ENCODE peak calls at places on chromosomes 2 and 18, in seven cellular contexts. M is Panc1, K is hepatocyte, Y is right cardiac atrium, O is A549, F is GM23248, V is PC-9. B is an unnamed sample.

GRCh38 chr2:237886702-237887481 is 27.5 kb downstream of the RAMP1 start:
- DNase-seq in M (no peak), K (peak; percentile 54), Y (peak; percentile 74), O (no peak), F (no peak), V (no peak), B (no peak)

GRCh38 chr2:64595397-64596160 is 58.1 kb downstream of the SERTAD2 start:
- DNase-seq in M (peak; percentile 27), K (peak; percentile 53), Y (no peak), O (peak; percentile 38), F (peak; percentile 47), V (no peak), B (no peak)

GRCh38 chr2:173062806-173063205 is 12.8 kb upstream of the MAP3K20 start:
- DNase-seq in M (no peak), K (no peak), Y (no peak), O (no peak), F (no peak), V (no peak), B (peak; percentile 61)

GRCh38 chr2:27130396-27130795 is 4.0 kb downstream of the PREB start:
- DNase-seq in M (no peak), K (no peak), Y (no peak), O (no peak), F (no peak), V (no peak), B (no peak)

GRCh38 chr18:26971327-26971918 is 105.9 kb upstream of the AQP4 start:
- DNase-seq in M (no peak), K (no peak), Y (no peak), O (no peak), F (no peak), V (no peak), B (peak; percentile 10)

GRCh38 chr2:224171226-224171625 is 132.1 kb upstream of the SERPINE2 start:
- DNase-seq in M (no peak), K (no peak), Y (no peak), O (no peak), F (no peak), V (no peak), B (no peak)

GRCh38 chr2:17877811-17878221 is 651 bp upstream of the KCNS3 start:
- DNase-seq in M (no peak), K (peak; percentile 32), Y (no peak), O (no peak), F (peak; percentile 45), V (no peak), B (no peak)

GRCh38 chr2:232898592-232899541 is 28.8 kb downstream of the SNORC start:
- DNase-seq in M (no peak), K (peak; percentile 48), Y (no peak), O (peak; percentile 37), F (peak; percentile 53), V (no peak), B (no peak)

GRCh38 chr18:22320736-22321135 is 97.0 kb downstream of the CTAGE1 start:
- DNase-seq in M (no peak), K (no peak), Y (no peak), O (no peak), F (no peak), V (no peak), B (no peak)

GRCh38 chr2:176935543-176936102 is 277.0 kb upstream of the HNRNPA3 start:
- DNase-seq in M (no peak), K (no peak), Y (no peak), O (no peak), F (no peak), V (no peak), B (no peak)

GRCh38 chr2:191441761-191442160 is 196.6 kb downstream of the MYO1B start:
- DNase-seq in M (no peak), K (peak; percentile 12), Y (peak; percentile 74), O (no peak), F (peak; percentile 90), V (no peak), B (no peak)

GRCh38 chr2:60302377-60303126 is 250.9 kb downstream of the BCL11A start:
- DNase-seq in M (no peak), K (no peak), Y (no peak), O (no peak), F (no peak), V (no peak), B (no peak)

GRCh38 chr2:160891353-160891740 is 268.9 kb upstream of the TANK start:
- DNase-seq in M (no peak), K (peak; percentile 7), Y (no peak), O (no peak), F (no peak), V (no peak), B (no peak)

GRCh38 chr2:46032996-46033395 is 264.2 kb upstream of the EPAS1 start:
- DNase-seq in M (no peak), K (no peak), Y (no peak), O (peak; percentile 88), F (no peak), V (no peak), B (peak; percentile 88)

GRCh38 chr2:46039543-46040303 is 257.5 kb upstream of the EPAS1 start:
- DNase-seq in M (no peak), K (no peak), Y (no peak), O (no peak), F (no peak), V (no peak), B (no peak)

GRCh38 chr2:46034535-46034934 is 262.7 kb upstream of the EPAS1 start:
- DNase-seq in M (no peak), K (no peak), Y (peak; percentile 84), O (no peak), F (no peak), V (no peak), B (no peak)

GRCh38 chr2:46040563-46041155 is 256.5 kb upstream of the EPAS1 start:
- DNase-seq in M (no peak), K (no peak), Y (no peak), O (no peak), F (no peak), V (no peak), B (no peak)

DNA sequence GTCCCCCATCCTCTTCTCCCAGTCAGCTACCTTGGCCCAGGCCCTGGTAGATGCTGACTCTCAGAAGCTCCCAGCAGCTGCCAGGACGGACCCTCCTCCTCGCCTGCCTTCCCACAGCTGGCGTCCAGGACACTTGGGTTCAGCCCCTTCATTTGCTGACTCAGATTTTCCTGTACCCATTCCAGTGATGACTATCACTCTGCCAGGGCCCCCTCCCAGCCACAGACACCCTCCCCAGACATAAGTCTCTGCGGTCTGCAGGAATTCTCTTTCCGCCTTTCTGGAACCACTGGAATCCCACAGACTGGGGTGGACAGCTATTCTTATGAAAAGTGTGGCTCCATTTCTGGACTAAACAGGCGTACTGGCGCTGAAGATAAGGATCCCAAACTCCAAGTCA is 260.3 kb upstream of the EPAS1 start:
- DNase-seq in M (no peak), K (peak; percentile 23), Y (no peak), O (no peak), F (peak; percentile 85), V (no peak), B (no peak)
- H3K27ac ChIP-seq in M (no peak overlapping the region), K (no peak overlapping the region), Y (peak overlapping the region; percentile 0), O (peak overlapping the region; percentile 0), F (peak overlapping the region; percentile 87), V (no peak overlapping the region), B (no peak overlapping the region)

GRCh38 chr2:84925336-84925723 is 19.9 kb downstream of the TMSB10 start:
- DNase-seq in M (no peak), K (no peak), Y (peak; percentile 51), O (no peak), F (no peak), V (no peak), B (peak; percentile 72)

GRCh38 chr2:84925724-84926376 is 20.4 kb downstream of the TMSB10 start:
- DNase-seq in M (peak; percentile 97), K (peak; percentile 96), Y (peak; percentile 97), O (peak; percentile 100), F (peak; percentile 95), V (peak; percentile 99), B (peak; percentile 70)

GRCh38 chr2:84927275-84927627 is 21.8 kb downstream of the TMSB10 start:
- DNase-seq in M (no peak), K (no peak), Y (no peak), O (no peak), F (no peak), V (no peak), B (no peak)

GRCh38 chr2:84923009-84923408 is 17.6 kb downstream of the TMSB10 start:
- DNase-seq in M (no peak), K (no peak), Y (no peak), O (no peak), F (no peak), V (no peak), B (no peak)

GRCh38 chr2:84924173-84925106 is 19.0 kb downstream of the TMSB10 start:
- DNase-seq in M (no peak), K (no peak), Y (peak; percentile 55), O (peak; percentile 97), F (peak; percentile 55), V (no peak), B (no peak)
- H3K27ac ChIP-seq in M (peak overlapping the region; percentile 62), K (no peak overlapping the region), Y (peak overlapping the region; percentile 70), O (peak overlapping the region; percentile 91), F (peak overlapping the region; percentile 44), V (no peak overlapping the region), B (peak overlapping the region; percentile 95)

GRCh38 chr2:158754303-158754611 is 40.9 kb upstream of the DAPL1 start:
- DNase-seq in M (no peak), K (no peak), Y (no peak), O (no peak), F (no peak), V (no peak), B (no peak)
- H3K27ac ChIP-seq in M (no peak overlapping the region), K (no peak overlapping the region), Y (no peak overlapping the region), O (no peak overlapping the region), F (no peak overlapping the region), V (no peak overlapping the region), B (no peak overlapping the region)

GRCh38 chr2:159202568-159203071 is 83.9 kb downstream of the WDSUB1 start:
- DNase-seq in M (no peak), K (peak; percentile 61), Y (no peak), O (peak; percentile 24), F (peak; percentile 99), V (no peak), B (no peak)

GRCh38 chr2:159208449-159208848 is 78.1 kb downstream of the WDSUB1 start:
- DNase-seq in M (no peak), K (no peak), Y (no peak), O (no peak), F (no peak), V (no peak), B (no peak)

GRCh38 chr2:159204381-159204780 is 82.1 kb downstream of the WDSUB1 start:
- DNase-seq in M (no peak), K (no peak), Y (no peak), O (no peak), F (no peak), V (no peak), B (no peak)

GRCh38 chr2:159209341-159210306 is 76.9 kb downstream of the WDSUB1 start:
- DNase-seq in M (no peak), K (no peak), Y (no peak), O (no peak), F (no peak), V (no peak), B (no peak)

DNA sequence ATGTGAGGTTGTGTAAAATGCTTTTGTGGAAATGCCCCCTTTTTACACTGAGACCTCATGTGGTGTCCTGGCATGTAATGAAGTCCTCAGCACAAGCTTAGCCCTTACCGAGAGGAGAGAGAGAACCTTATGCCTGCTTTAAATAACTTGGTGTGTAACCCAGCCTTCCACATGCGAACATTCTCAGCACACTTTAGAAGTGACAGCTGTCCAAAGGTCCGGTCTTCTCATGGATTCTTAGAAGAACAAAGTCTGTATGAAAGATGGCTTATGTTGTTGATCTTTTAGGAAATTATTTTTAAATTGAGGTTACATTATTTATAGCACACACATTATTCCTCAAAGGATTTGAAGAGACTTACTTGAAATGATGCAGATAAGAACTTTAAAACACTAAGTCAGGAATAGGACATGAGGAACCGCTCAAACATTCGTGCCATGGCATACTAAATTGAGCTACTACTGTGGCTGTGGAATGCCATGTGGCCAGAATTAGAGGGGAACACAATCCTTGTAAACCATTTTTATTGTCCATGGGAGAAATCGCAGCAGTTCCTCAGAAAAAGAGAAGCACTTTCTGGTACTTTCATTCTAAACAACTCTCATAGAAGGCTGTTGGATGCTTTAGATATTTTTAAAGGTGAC is 79.6 kb downstream of the WDSUB1 start:
- DNase-seq in M (no peak), K (no peak), Y (no peak), O (no peak), F (no peak), V (no peak), B (no peak)
- H3K27ac ChIP-seq in M (no peak overlapping the region), K (no peak overlapping the region), Y (peak overlapping the region; percentile 39), O (no peak overlapping the region), F (no peak overlapping the region), V (no peak overlapping the region), B (no peak overlapping the region)

B was measured in epithelial cell of prostate.